ENCODE peak calls at places on chromosomes 7 and 10, in five cellular contexts. K, U, J, M and V are unnamed samples.

GRCh38 chr10:122112625-122113160 is 123.7 kb downstream of the TACC2 start:
- DNase-seq in K (peak; percentile 94), U (peak; percentile 97), J (peak; percentile 96), M (peak; percentile 96), V (peak; percentile 93)

GRCh38 chr7:138477581-138477980 is 17.5 kb downstream of the TRIM24 start:
- DNase-seq in K (peak; percentile 34), U (no peak), J (no peak), M (no peak), V (no peak)

GRCh38 chr10:33758299-33758698 is 423.8 kb upstream of the NRP1 start:
- DNase-seq in K (no peak), U (no peak), J (no peak), M (no peak), V (no peak)

GRCh38 chr7:28497026-28497425 is 84.7 kb downstream of the CREB5 start:
- DNase-seq in K (no peak), U (no peak), J (no peak), M (no peak), V (no peak)

GRCh38 chr10:70733051-70733450 is 52.1 kb downstream of the TBATA start:
- DNase-seq in K (no peak), U (no peak), J (no peak), M (no peak), V (no peak)

GRCh38 chr10:78254013-78254412 is 220.3 kb downstream of the RPS24 start:
- DNase-seq in K (no peak), U (no peak), J (no peak), M (peak; percentile 30), V (no peak)

GRCh38 chr7:33711231-33712019 is 193.9 kb upstream of the BMPER start:
- DNase-seq in K (no peak), U (peak; percentile 65), J (no peak), M (no peak), V (no peak)

GRCh38 chr7:123681561-123681960 is 25.9 kb downstream of the LMOD2 start:
- DNase-seq in K (no peak), U (no peak), J (no peak), M (no peak), V (no peak)

GRCh38 chr10:97708976-97709745 is 4.4 kb upstream of the MARVELD1 start:
- DNase-seq in K (peak; percentile 81), U (peak; percentile 72), J (peak; percentile 77), M (peak; percentile 88), V (peak; percentile 78)

GRCh38 chr7:158273138-158273651 is 314.4 kb downstream of the PTPRN2 start:
- DNase-seq in K (no peak), U (no peak), J (no peak), M (no peak), V (no peak)

GRCh38 chr7:47403341-47403866 is 178.5 kb downstream of the TNS3 start:
- DNase-seq in K (peak; percentile 83), U (no peak), J (no peak), M (no peak), V (no peak)

GRCh38 chr7:80937336-80937735 is 18.5 kb upstream of the SEMA3C start:
- DNase-seq in K (no peak), U (no peak), J (no peak), M (no peak), V (no peak)

GRCh38 chr7:24521917-24522583 is 51.2 kb upstream of the PALS2 start:
- DNase-seq in K (no peak), U (no peak), J (no peak), M (no peak), V (peak; percentile 44)

GRCh38 chr10:58950618-58951017 is 225.8 kb upstream of the PHYHIPL start:
- DNase-seq in K (peak; percentile 47), U (no peak), J (peak; percentile 18), M (peak; percentile 18), V (no peak)

GRCh38 chr10:11756766-11757315 is 14.7 kb downstream of the ECHDC3 start:
- DNase-seq in K (no peak), U (no peak), J (no peak), M (no peak), V (no peak)

GRCh38 chr7:118826237-118826636 is 601.7 kb downstream of the ANKRD7 start:
- DNase-seq in K (no peak), U (no peak), J (no peak), M (no peak), V (no peak)

GRCh38 chr7:30920584-30921539 is 9.2 kb downstream of the AQP1 start:
- DNase-seq in K (peak; percentile 74), U (peak; percentile 81), J (peak; percentile 27), M (peak; percentile 49), V (no peak)

GRCh38 chr10:25113231-25114035 is 61.4 kb upstream of the GPR158 start:
- DNase-seq in K (peak; percentile 72), U (peak; percentile 64), J (peak; percentile 80), M (peak; percentile 53), V (peak; percentile 93)

GRCh38 chr10:33326897-33327296 is 7.6 kb downstream of the NRP1 start:
- DNase-seq in K (no peak), U (no peak), J (no peak), M (no peak), V (no peak)

GRCh38 chr7:1964913-1965578 is 267.7 kb downstream of the MAD1L1 start:
- DNase-seq in K (no peak), U (no peak), J (no peak), M (no peak), V (no peak)

GRCh38 chr10:3014968-3015367 is 52.4 kb upstream of the PFKP start:
- DNase-seq in K (no peak), U (no peak), J (no peak), M (peak; percentile 22), V (no peak)

GRCh38 chr10:13056461-13057077 is 43.4 kb upstream of the OPTN start:
- DNase-seq in K (peak; percentile 12), U (peak; percentile 22), J (peak; percentile 23), M (peak; percentile 16), V (peak; percentile 50)

GRCh38 chr10:1050555-1050954 is 1.6 kb upstream of the IDI1 start:
- DNase-seq in K (no peak), U (no peak), J (peak; percentile 62), M (no peak), V (peak; percentile 36)

GRCh38 chr10:126407831-126408230 is 19.6 kb upstream of the ADAM12 start:
- DNase-seq in K (peak; percentile 57), U (no peak), J (no peak), M (no peak), V (peak; percentile 48)

GRCh38 chr7:123675092-123675473 is 19.4 kb downstream of the LMOD2 start:
- DNase-seq in K (peak; percentile 67), U (no peak), J (no peak), M (peak; percentile 25), V (no peak)

DNA sequence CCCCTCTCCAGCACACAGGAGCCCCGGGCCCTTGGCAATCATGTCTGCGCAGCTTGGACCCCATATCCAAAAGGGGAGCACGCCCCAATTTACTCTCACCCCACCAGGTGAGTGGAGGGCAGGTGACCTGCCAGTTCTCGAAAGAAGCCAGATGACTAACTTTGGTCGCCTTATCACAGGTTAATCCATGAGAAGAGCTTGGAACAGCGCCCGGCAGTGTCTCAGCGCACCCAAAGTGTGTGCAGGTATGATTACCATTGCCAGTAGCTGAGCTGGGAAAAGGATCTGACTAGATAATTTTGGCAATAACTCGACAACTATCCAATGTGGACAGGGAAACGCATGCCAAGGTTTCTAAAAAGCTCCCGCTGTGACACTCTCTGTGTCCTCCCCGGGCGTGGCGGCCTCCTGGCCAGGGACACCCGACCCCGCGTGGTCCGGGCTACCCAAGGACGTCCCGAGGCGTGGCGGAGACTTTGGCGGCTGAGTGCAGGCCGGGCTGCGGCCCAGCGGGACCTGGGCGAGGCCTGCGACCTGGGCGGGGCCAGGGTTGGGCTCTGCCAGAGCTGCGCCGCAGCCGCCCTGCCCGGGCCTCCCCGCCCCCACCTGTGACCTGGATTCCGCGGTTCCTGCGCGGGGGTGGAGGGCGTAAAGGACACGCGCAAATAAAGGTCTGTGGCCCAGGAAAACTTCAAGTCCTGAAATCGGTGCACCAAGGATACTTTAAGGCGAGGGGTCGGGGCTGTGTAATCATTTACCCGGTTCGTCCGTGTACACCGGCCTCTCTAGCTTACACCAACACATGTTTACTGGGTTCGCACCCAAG is 13.7 kb upstream of the WAPL start:
- DNase-seq in K (peak; percentile 23), U (peak; percentile 19), J (peak; percentile 77), M (no peak), V (peak; percentile 77)
- H3K4me2 ChIP-seq in K (peak overlapping the region; percentile 81), U (peak overlapping the region; percentile 71), J (peak overlapping the region; percentile 86), M (peak overlapping the region; percentile 10), V (peak overlapping the region; percentile 72)

DNA sequence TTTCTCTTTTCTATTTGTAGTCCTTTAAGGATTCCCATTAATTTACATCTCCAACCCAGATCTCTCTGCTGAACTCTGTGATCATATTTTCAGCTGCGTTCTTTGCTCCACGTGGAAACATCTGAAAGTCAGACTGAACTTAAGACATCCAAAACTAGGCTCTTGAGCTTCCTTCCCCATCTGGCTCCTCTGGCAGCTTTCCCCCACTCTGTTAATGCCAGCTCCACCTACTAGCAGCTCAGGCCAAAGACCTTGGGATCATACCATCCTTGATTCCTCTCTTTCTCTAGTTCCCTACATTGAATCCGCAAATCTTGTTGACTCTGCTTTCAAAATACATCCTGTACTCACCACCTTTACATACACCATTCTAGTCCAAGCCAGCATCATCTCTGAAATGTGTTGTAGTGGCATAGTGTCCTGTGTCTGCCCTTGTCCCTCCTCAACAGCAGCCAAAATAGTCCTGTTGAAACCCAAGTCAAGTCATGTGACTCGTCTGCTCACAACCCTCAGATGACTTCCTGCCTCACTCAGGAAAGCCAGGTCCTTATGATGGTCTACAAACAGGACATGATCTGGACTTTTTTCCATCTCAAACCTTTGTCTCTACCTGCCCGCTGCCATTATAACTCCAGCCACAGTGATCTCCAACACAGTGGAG is 7.0 kb downstream of the REEP3 start:
- DNase-seq in K (no peak), U (no peak), J (no peak), M (no peak), V (no peak)
- H3K4me2 ChIP-seq in K (no peak overlapping the region), U (no peak overlapping the region), J (no peak overlapping the region), M (no peak overlapping the region), V (no peak overlapping the region)

GRCh38 chr7:54704851-54705250 is 54.2 kb downstream of the SEC61G start:
- DNase-seq in K (no peak), U (no peak), J (no peak), M (no peak), V (no peak)
- H3K4me2 ChIP-seq in K (no peak overlapping the region), U (no peak overlapping the region), J (no peak overlapping the region), M (no peak overlapping the region), V (no peak overlapping the region)

DNA sequence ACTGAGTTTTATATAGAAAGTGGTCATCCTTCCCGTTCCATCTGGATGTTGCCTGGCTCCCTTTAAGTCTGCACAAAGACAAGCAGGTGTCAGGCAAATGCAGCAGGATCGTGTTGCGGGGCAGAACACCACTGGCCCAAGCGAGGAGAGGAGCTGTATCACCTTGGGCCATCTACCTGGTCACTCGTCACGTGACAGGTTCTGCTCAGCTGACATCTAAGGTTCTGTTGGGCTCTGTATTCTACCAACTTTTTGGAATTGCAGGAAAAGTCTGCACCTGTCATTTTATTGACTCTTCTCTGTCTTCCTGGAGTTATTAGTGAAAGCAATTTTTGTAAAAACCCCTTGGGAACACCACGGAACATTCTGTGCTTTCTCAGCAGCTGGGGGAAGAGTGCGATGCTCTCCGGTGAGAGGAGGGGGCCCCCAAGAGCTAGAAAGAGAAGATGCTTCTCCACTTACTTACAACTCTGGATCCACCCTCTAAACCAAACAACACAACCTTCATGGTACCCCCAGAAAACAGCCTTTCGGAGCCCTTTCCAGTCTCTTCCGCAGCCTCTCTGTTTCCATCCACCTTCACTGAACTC is 83.4 kb upstream of the NMT2 start:
- DNase-seq in K (no peak), U (no peak), J (no peak), M (no peak), V (no peak)
- H3K4me2 ChIP-seq in K (no peak overlapping the region), U (no peak overlapping the region), J (no peak overlapping the region), M (no peak overlapping the region), V (no peak overlapping the region)

GRCh38 chr10:43099928-43100327 is 23.1 kb downstream of the RET start:
- DNase-seq in K (no peak), U (no peak), J (no peak), M (no peak), V (no peak)
- H3K4me2 ChIP-seq in K (no peak overlapping the region), U (no peak overlapping the region), J (no peak overlapping the region), M (no peak overlapping the region), V (no peak overlapping the region)

GRCh38 chr7:36159618-36160017 is 6.6 kb downstream of the EEPD1 start:
- DNase-seq in K (no peak), U (no peak), J (no peak), M (no peak), V (no peak)
- H3K4me2 ChIP-seq in K (no peak overlapping the region), U (no peak overlapping the region), J (no peak overlapping the region), M (no peak overlapping the region), V (no peak overlapping the region)